ENCODE peak calls at places on chromosomes 4 and X, in six cellular contexts. B is mesenchymal stem cell, E is neuronal stem cell, N is IMR-90, H is H9, L is mesendoderm. J is an unnamed sample.
A peak's percentile ranks its signal among the peaks of the same experiment; 100 is the strongest.

GRCh38 chr4:11165052-11165451 is 263.6 kb downstream of the HS3ST1 start:
- DNase-seq in B (peak; percentile 9), E (peak; percentile 6), N (no peak), H (no peak), L (peak; percentile 48), J (peak; percentile 13)

GRCh38 chr4:119268466-119268865 is 53.5 kb downstream of the FABP2 start:
- DNase-seq in B (no peak), E (no peak), N (no peak), H (no peak), L (no peak), J (peak; percentile 43)

GRCh38 chr4:153322791-153323190 is 21.7 kb upstream of the MND1 start:
- DNase-seq in B (no peak), E (no peak), N (peak; percentile 22), H (no peak), L (no peak), J (no peak)

GRCh38 chr4:122826596-122827257 is at the start of gene FGF2:
- DNase-seq in B (peak; percentile 69), E (peak; percentile 78), N (peak; percentile 60), H (peak; percentile 71), L (peak; percentile 70), J (no peak)

GRCh38 chrX:53284684-53285447 is 3.5 kb upstream of the IQSEC2 start:
- DNase-seq in B (peak; percentile 46), E (peak; percentile 42), N (peak; percentile 36), H (peak; percentile 68), L (peak; percentile 64), J (peak; percentile 8)

GRCh38 chrX:56130013-56130412 is 102.1 kb upstream of the KLF8 start:
- DNase-seq in B (no peak), E (no peak), N (no peak), H (no peak), L (no peak), J (no peak)

GRCh38 chr4:120921456-120922389 is 803 bp downstream of the PRDM5 start:
- DNase-seq in B (peak; percentile 76), E (no peak), N (peak; percentile 68), H (peak; percentile 53), L (peak; percentile 59), J (peak; percentile 1)

GRCh38 chrX:103330601-103331397 is 760 bp downstream of the TCEAL7 start:
- DNase-seq in B (peak; percentile 2), E (no peak), N (peak; percentile 2), H (peak; percentile 71), L (peak; percentile 65), J (no peak)

GRCh38 chrX:150879855-150880807 is 18.3 kb downstream of the CD99L2 start:
- DNase-seq in B (no peak), E (no peak), N (no peak), H (no peak), L (no peak), J (no peak)

GRCh38 chrX:44261286-44261685 is 82.2 kb downstream of the EFHC2 start:
- DNase-seq in B (no peak), E (no peak), N (no peak), H (no peak), L (no peak), J (no peak)

GRCh38 chrX:134604701-134605271 is 53.5 kb downstream of the PLAC1 start:
- DNase-seq in B (peak; percentile 37), E (no peak), N (peak; percentile 42), H (no peak), L (peak; percentile 12), J (no peak)

GRCh38 chrX:153657161-153657560 is 10.2 kb downstream of the DUSP9 start:
- DNase-seq in B (no peak), E (no peak), N (no peak), H (no peak), L (no peak), J (no peak)
- H2AK5ac ChIP-seq in B (no peak overlapping the region), E (no peak overlapping the region), N (no peak overlapping the region), H (no peak overlapping the region), L (no peak overlapping the region), J (no peak overlapping the region)

DNA sequence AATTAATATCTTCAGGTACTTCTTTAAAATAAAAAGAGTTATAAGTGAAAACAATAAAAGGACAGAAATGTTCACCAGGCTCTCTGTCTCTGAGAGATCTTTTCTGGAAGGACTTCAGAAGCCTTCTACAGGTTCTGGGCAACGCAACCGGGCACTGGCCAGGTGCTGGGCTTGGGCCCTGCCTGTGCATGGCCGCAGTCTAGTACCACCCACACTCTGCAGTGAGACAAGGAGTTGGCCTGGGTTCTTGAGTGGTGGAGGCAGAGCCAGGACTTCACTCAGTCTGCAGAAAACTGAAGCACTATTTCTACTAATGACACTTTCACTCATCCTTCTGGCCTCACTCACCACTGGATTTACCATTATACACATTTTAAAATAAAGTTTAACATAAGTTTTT is 21.8 kb downstream of the TAPT1 start:
- DNase-seq in B (no peak), E (no peak), N (no peak), H (no peak), L (no peak), J (no peak)
- H3K4ac ChIP-seq in B (no peak overlapping the region), E (no peak overlapping the region), N (no peak overlapping the region), H (no peak overlapping the region), L (no peak overlapping the region), J (no peak overlapping the region)

DNA sequence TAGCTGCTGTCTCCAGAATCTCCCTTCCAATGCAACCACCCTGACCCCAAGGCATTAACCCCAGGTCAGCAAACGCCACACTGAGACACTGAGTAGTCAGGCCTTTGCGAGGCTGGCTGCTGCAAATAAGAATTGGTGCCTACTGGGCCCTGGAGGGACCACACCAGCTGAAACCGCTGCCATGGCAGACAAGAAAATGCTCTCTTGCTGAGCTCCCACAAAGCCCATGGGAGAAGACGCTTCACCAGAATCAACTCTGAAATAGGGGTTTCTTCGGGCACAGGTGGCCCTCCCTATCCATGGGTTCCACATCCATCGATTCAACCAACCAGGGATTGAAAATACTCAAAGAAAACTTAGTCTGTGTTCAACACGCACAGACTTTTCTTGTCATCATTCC is 26.7 kb upstream of the CRMP1 start:
- DNase-seq in B (no peak), E (no peak), N (no peak), H (no peak), L (no peak), J (no peak)
- H2AK5ac ChIP-seq in B (no peak overlapping the region), E (no peak overlapping the region), N (no peak overlapping the region), H (no peak overlapping the region), L (no peak overlapping the region), J (no peak overlapping the region)

DNA sequence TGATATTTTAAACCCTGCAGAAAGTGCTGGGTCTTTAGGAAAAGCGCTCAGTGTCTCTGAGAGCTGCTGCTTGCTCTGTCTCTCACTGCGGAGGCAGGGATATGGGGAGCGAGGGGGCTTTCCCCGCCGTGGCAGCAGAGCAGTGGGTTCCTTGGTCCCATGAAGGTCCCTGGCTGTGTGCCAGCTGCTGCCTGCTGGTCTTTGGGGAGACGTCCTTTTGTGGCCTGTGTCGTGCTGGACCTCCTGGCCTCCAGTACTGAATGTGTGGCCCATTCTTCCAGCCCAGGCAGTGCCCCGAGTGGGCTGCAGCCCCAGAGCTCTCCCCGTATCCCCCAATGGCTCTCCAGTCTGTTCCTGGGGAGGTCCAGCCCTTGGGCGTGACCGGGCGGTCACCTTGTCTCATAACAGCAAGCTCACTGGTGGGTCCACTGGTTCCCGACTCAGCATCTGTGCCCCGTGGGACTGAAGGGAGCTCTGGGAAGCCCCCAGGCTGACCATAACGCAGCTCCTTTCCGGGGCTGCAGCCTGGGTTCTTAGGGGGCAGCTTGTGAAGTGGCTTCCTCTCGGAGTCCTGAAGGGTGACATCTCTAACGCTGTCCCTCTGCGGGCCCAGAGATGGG is 115.6 kb downstream of the SMIM20 start:
- DNase-seq in B (no peak), E (no peak), N (no peak), H (peak; percentile 47), L (no peak), J (no peak)
- H3K4ac ChIP-seq in B (no peak overlapping the region), E (no peak overlapping the region), N (no peak overlapping the region), H (peak overlapping the region; percentile 47), L (peak overlapping the region; percentile 64), J (no peak overlapping the region)

GRCh38 chr4:7968262-7968896 is 28.7 kb upstream of the AFAP1 start:
- DNase-seq in B (no peak), E (no peak), N (no peak), H (no peak), L (no peak), J (no peak)

GRCh38 chr4:7964890-7965662 is 25.4 kb upstream of the AFAP1 start:
- DNase-seq in B (peak; percentile 57), E (no peak), N (peak; percentile 71), H (peak; percentile 64), L (peak; percentile 46), J (peak; percentile 92)

GRCh38 chr4:7966281-7967062 is 26.8 kb upstream of the AFAP1 start:
- DNase-seq in B (no peak), E (no peak), N (no peak), H (no peak), L (no peak), J (no peak)

GRCh38 chr4:7967063-7967440 is 27.4 kb upstream of the AFAP1 start:
- DNase-seq in B (no peak), E (no peak), N (no peak), H (no peak), L (no peak), J (no peak)

GRCh38 chr4:7967501-7968261 is 28.0 kb upstream of the AFAP1 start:
- DNase-seq in B (peak; percentile 67), E (no peak), N (peak; percentile 54), H (no peak), L (no peak), J (no peak)
- H2AK5ac ChIP-seq in B (peak overlapping the region; percentile 13), E (peak overlapping the region; percentile 25), N (peak overlapping the region; percentile 55), H (no peak overlapping the region), L (peak overlapping the region; percentile 13), J (no peak overlapping the region)

GRCh38 chr4:158904815-158905214 is 136.0 kb downstream of the FNIP2 start:
- DNase-seq in B (no peak), E (no peak), N (no peak), H (no peak), L (no peak), J (no peak)

GRCh38 chr4:158903472-158904043 is 134.7 kb downstream of the FNIP2 start:
- DNase-seq in B (no peak), E (no peak), N (no peak), H (no peak), L (no peak), J (no peak)

GRCh38 chr4:158906073-158906472 is 137.2 kb downstream of the FNIP2 start:
- DNase-seq in B (no peak), E (no peak), N (no peak), H (no peak), L (no peak), J (no peak)

GRCh38 chr4:158903079-158903456 is 134.2 kb downstream of the FNIP2 start:
- DNase-seq in B (no peak), E (no peak), N (no peak), H (no peak), L (no peak), J (no peak)
- H3K4ac ChIP-seq in B (peak overlapping the region; percentile 89), E (no peak overlapping the region), N (peak overlapping the region; percentile 83), H (peak overlapping the region; percentile 56), L (peak overlapping the region; percentile 81), J (no peak overlapping the region)

DNA sequence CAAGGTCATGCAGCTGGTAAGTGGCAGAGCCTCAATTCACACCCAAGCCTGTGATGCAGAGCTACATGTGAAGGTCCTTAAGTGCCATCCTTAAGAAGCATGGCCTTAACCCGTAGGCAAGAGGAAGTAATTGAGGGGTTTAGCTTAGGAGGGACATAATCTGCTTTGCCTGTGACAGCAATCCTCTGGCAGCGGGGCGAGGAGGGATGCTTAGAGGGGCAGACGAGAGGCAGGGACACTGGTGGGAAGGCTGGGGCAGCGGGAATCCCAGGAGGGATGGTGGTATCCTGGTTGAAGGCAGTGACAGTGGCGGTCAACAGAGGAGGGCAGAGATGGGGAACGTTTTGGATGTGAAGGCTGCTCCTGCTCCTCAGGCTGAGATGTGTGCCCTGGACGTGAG is 88.1 kb downstream of the EFNB1 start:
- DNase-seq in B (no peak), E (no peak), N (no peak), H (no peak), L (no peak), J (no peak)
- H2AK5ac ChIP-seq in B (no peak overlapping the region), E (no peak overlapping the region), N (no peak overlapping the region), H (no peak overlapping the region), L (no peak overlapping the region), J (no peak overlapping the region)

GRCh38 chr4:6728320-6729029 is 12.5 kb downstream of the BLOC1S4 start:
- DNase-seq in B (no peak), E (no peak), N (no peak), H (peak; percentile 25), L (no peak), J (no peak)
- H3K4ac ChIP-seq in B (no peak overlapping the region), E (no peak overlapping the region), N (no peak overlapping the region), H (no peak overlapping the region), L (no peak overlapping the region), J (no peak overlapping the region)